ENCODE peak calls at places on chromosomes 12 and 14, in five cellular contexts. One of them, this sample, is unnamed.

GRCh38 chr14:68569546-68569908 is 223.3 kb downstream of the ZFP36L1 start:
- DNase-seq in lung: no peak
- DNase-seq in fibroblast of lung: no peak
- DNase-seq in brain microvascular endothelial cell: no peak
- DNase-seq in aorta: no peak
- DNase-seq in this sample: no peak

GRCh38 chr12:118166946-118167345 is 31.0 kb downstream of the PEBP1 start:
- DNase-seq in lung: no peak
- DNase-seq in fibroblast of lung: no peak
- DNase-seq in brain microvascular endothelial cell: no peak
- DNase-seq in aorta: no peak
- DNase-seq in this sample: no peak

GRCh38 chr14:31326111-31326510 is 94.2 kb downstream of the HEATR5A start:
- DNase-seq in lung: no peak
- DNase-seq in fibroblast of lung: peak
- DNase-seq in brain microvascular endothelial cell: peak
- DNase-seq in aorta: no peak
- DNase-seq in this sample: no peak

GRCh38 chr12:80837342-80837978 is 100.3 kb downstream of the LIN7A start:
- DNase-seq in lung: no peak
- DNase-seq in fibroblast of lung: peak
- DNase-seq in brain microvascular endothelial cell: peak
- DNase-seq in aorta: no peak
- DNase-seq in this sample: no peak

GRCh38 chr12:111089616-111090015 is 169.2 kb upstream of the MYL2 start:
- DNase-seq in lung: no peak
- DNase-seq in fibroblast of lung: no peak
- DNase-seq in brain microvascular endothelial cell: no peak
- DNase-seq in aorta: no peak
- DNase-seq in this sample: no peak

GRCh38 chr12:8508912-8509841 is 4.1 kb upstream of the CLEC4D start:
- DNase-seq in lung: no peak
- DNase-seq in fibroblast of lung: no peak
- DNase-seq in brain microvascular endothelial cell: no peak
- DNase-seq in aorta: no peak
- DNase-seq in this sample: no peak

GRCh38 chr12:108611884-108612415 is 14.1 kb upstream of the TMEM119 start:
- DNase-seq in lung: no peak
- DNase-seq in fibroblast of lung: peak
- DNase-seq in brain microvascular endothelial cell: peak
- DNase-seq in aorta: no peak
- DNase-seq in this sample: no peak

GRCh38 chr14:91310620-91311283 is 66.2 kb upstream of the GPR68 start:
- DNase-seq in lung: no peak
- DNase-seq in fibroblast of lung: no peak
- DNase-seq in brain microvascular endothelial cell: no peak
- DNase-seq in aorta: no peak
- DNase-seq in this sample: no peak

GRCh38 chr12:113161415-113162016 is 12.0 kb downstream of the CFAP73 start:
- DNase-seq in lung: no peak
- DNase-seq in fibroblast of lung: peak
- DNase-seq in brain microvascular endothelial cell: no peak
- DNase-seq in aorta: no peak
- DNase-seq in this sample: no peak

GRCh38 chr12:119994892-119995658 is 6.0 kb downstream of the BICDL1 start:
- DNase-seq in lung: no peak
- DNase-seq in fibroblast of lung: no peak
- DNase-seq in brain microvascular endothelial cell: no peak
- DNase-seq in aorta: no peak
- DNase-seq in this sample: no peak

GRCh38 chr12:113990548-113991223 is 24.6 kb upstream of the RBM19 start:
- DNase-seq in lung: no peak
- DNase-seq in fibroblast of lung: no peak
- DNase-seq in brain microvascular endothelial cell: no peak
- DNase-seq in aorta: no peak
- DNase-seq in this sample: no peak

GRCh38 chr14:99879401-99880295 is 86.4 kb downstream of the EML1 start:
- DNase-seq in lung: no peak
- DNase-seq in fibroblast of lung: peak
- DNase-seq in brain microvascular endothelial cell: no peak
- DNase-seq in aorta: no peak
- DNase-seq in this sample: no peak

GRCh38 chr12:58803893-58804292 is 116.4 kb downstream of the LRIG3 start:
- DNase-seq in lung: no peak
- DNase-seq in fibroblast of lung: peak
- DNase-seq in brain microvascular endothelial cell: peak
- DNase-seq in aorta: no peak
- DNase-seq in this sample: no peak

GRCh38 chr12:123120452-123121166 is 30.3 kb downstream of the PITPNM2 start:
- DNase-seq in lung: no peak
- DNase-seq in fibroblast of lung: no peak
- DNase-seq in brain microvascular endothelial cell: no peak
- DNase-seq in aorta: no peak
- DNase-seq in this sample: no peak

GRCh38 chr12:41361791-41362190 is 173.7 kb downstream of the PDZRN4 start:
- DNase-seq in lung: no peak
- DNase-seq in fibroblast of lung: no peak
- DNase-seq in brain microvascular endothelial cell: no peak
- DNase-seq in aorta: no peak
- DNase-seq in this sample: no peak

GRCh38 chr12:48940181-48940580 is 14.9 kb upstream of the FKBP11 start:
- DNase-seq in lung: no peak
- DNase-seq in fibroblast of lung: peak
- DNase-seq in brain microvascular endothelial cell: no peak
- DNase-seq in aorta: peak
- DNase-seq in this sample: no peak

GRCh38 chr14:42140831-42141279 is 534.2 kb downstream of the LRFN5 start:
- DNase-seq in lung: no peak
- DNase-seq in fibroblast of lung: peak
- DNase-seq in brain microvascular endothelial cell: peak
- DNase-seq in aorta: no peak
- DNase-seq in this sample: no peak

GRCh38 chr12:19846561-19846960 is 407.3 kb downstream of the AEBP2 start:
- DNase-seq in lung: no peak
- DNase-seq in fibroblast of lung: peak
- DNase-seq in brain microvascular endothelial cell: peak
- DNase-seq in aorta: no peak
- DNase-seq in this sample: no peak

GRCh38 chr12:1162083-1162760 is 171.2 kb downstream of the ERC1 start:
- DNase-seq in lung: no peak
- DNase-seq in fibroblast of lung: no peak
- DNase-seq in brain microvascular endothelial cell: no peak
- DNase-seq in aorta: no peak
- DNase-seq in this sample: no peak

GRCh38 chr14:102590667-102591099 is 1.8 kb upstream of the RCOR1 start:
- DNase-seq in lung: peak
- DNase-seq in fibroblast of lung: peak
- DNase-seq in brain microvascular endothelial cell: no peak
- DNase-seq in aorta: peak
- DNase-seq in this sample: no peak

GRCh38 chr12:466762-467161 is 7.0 kb downstream of the B4GALNT3 start:
- DNase-seq in lung: no peak
- DNase-seq in fibroblast of lung: no peak
- DNase-seq in brain microvascular endothelial cell: no peak
- DNase-seq in aorta: no peak
- DNase-seq in this sample: no peak

GRCh38 chr14:92516966-92517350 is 3.4 kb downstream of the RIN3 start:
- DNase-seq in lung: no peak
- DNase-seq in fibroblast of lung: no peak
- DNase-seq in brain microvascular endothelial cell: no peak
- DNase-seq in aorta: peak
- DNase-seq in this sample: no peak

GRCh38 chr12:70774055-70774454 is 136.8 kb upstream of the PTPRB start:
- DNase-seq in lung: no peak
- DNase-seq in fibroblast of lung: peak
- DNase-seq in brain microvascular endothelial cell: peak
- DNase-seq in aorta: no peak
- DNase-seq in this sample: no peak

GRCh38 chr14:103141117-103141796 is 18.0 kb downstream of the TNFAIP2 start:
- DNase-seq in lung: peak
- DNase-seq in fibroblast of lung: peak
- DNase-seq in brain microvascular endothelial cell: no peak
- DNase-seq in aorta: peak
- DNase-seq in this sample: no peak

GRCh38 chr14:57392830-57393229 is 2.4 kb downstream of the NAA30 start:
- DNase-seq in lung: no peak
- DNase-seq in fibroblast of lung: no peak
- DNase-seq in brain microvascular endothelial cell: no peak
- DNase-seq in aorta: no peak
- DNase-seq in this sample: no peak

GRCh38 chr12:92570056-92570753 is 132.6 kb upstream of the PLEKHG7 start:
- DNase-seq in lung: peak
- DNase-seq in fibroblast of lung: peak
- DNase-seq in brain microvascular endothelial cell: peak
- DNase-seq in aorta: no peak
- DNase-seq in this sample: no peak

GRCh38 chr12:46160081-46160980 is 108.5 kb downstream of the SLC38A1 start:
- DNase-seq in lung: no peak
- DNase-seq in fibroblast of lung: peak
- DNase-seq in brain microvascular endothelial cell: no peak
- DNase-seq in aorta: peak
- DNase-seq in this sample: no peak

GRCh38 chr14:62673014-62673727 is 372.1 kb downstream of the KCNH5 start:
- DNase-seq in lung: no peak
- DNase-seq in fibroblast of lung: no peak
- DNase-seq in brain microvascular endothelial cell: no peak
- DNase-seq in aorta: no peak
- DNase-seq in this sample: no peak

DNA sequence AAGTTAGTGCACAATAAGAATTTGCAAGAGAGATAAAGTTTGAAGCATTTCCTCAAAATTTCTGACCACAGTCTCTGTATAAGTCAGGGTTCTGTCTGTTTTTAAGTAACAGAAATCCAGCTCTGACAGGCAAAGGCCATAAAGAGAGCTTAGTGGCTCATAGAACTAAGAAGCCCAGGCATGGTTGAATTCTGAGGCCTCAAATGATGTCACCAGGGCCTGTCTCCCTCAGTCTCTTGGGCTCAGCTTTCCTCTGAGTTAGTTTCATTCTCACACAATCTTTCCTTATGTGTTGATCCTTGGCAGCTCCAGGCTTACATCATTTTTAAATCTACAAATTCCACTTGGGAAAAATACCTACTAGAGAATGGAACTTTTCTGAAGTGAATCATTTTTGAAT is 173.4 kb upstream of the ATP2B1 start:
- DNase-seq in lung: no peak
- DNase-seq in fibroblast of lung: peak
- DNase-seq in brain microvascular endothelial cell: peak
- DNase-seq in aorta: no peak
- DNase-seq in this sample: no peak
- H3K4me3 ChIP-seq in lung: no peak
- H3K4me3 ChIP-seq in fibroblast of lung: no peak
- H3K4me3 ChIP-seq in brain microvascular endothelial cell: no peak
- H3K4me3 ChIP-seq in aorta: no peak
- H3K4me3 ChIP-seq in this sample: no peak

GRCh38 chr12:52496054-52496453 is 3.0 kb upstream of the KRT6A start:
- DNase-seq in lung: no peak
- DNase-seq in fibroblast of lung: no peak
- DNase-seq in brain microvascular endothelial cell: no peak
- DNase-seq in aorta: no peak
- DNase-seq in this sample: no peak
- H3K4me3 ChIP-seq in lung: no peak
- H3K4me3 ChIP-seq in fibroblast of lung: no peak
- H3K4me3 ChIP-seq in brain microvascular endothelial cell: no peak
- H3K4me3 ChIP-seq in aorta: no peak
- H3K4me3 ChIP-seq in this sample: no peak

GRCh38 chr14:74949211-74949610 is 6.2 kb downstream of the PGF start:
- DNase-seq in lung: no peak
- DNase-seq in fibroblast of lung: no peak
- DNase-seq in brain microvascular endothelial cell: no peak
- DNase-seq in aorta: no peak
- DNase-seq in this sample: no peak
- H3K4me3 ChIP-seq in lung: no peak
- H3K4me3 ChIP-seq in fibroblast of lung: no peak
- H3K4me3 ChIP-seq in brain microvascular endothelial cell: no peak
- H3K4me3 ChIP-seq in aorta: no peak
- H3K4me3 ChIP-seq in this sample: no peak

GRCh38 chr12:95201056-95201670 is 16.1 kb downstream of the FGD6 start:
- DNase-seq in lung: no peak
- DNase-seq in fibroblast of lung: peak
- DNase-seq in brain microvascular endothelial cell: peak
- DNase-seq in aorta: no peak
- DNase-seq in this sample: no peak
- H3K4me3 ChIP-seq in lung: no peak
- H3K4me3 ChIP-seq in fibroblast of lung: no peak
- H3K4me3 ChIP-seq in brain microvascular endothelial cell: no peak
- H3K4me3 ChIP-seq in aorta: no peak
- H3K4me3 ChIP-seq in this sample: no peak

DNA sequence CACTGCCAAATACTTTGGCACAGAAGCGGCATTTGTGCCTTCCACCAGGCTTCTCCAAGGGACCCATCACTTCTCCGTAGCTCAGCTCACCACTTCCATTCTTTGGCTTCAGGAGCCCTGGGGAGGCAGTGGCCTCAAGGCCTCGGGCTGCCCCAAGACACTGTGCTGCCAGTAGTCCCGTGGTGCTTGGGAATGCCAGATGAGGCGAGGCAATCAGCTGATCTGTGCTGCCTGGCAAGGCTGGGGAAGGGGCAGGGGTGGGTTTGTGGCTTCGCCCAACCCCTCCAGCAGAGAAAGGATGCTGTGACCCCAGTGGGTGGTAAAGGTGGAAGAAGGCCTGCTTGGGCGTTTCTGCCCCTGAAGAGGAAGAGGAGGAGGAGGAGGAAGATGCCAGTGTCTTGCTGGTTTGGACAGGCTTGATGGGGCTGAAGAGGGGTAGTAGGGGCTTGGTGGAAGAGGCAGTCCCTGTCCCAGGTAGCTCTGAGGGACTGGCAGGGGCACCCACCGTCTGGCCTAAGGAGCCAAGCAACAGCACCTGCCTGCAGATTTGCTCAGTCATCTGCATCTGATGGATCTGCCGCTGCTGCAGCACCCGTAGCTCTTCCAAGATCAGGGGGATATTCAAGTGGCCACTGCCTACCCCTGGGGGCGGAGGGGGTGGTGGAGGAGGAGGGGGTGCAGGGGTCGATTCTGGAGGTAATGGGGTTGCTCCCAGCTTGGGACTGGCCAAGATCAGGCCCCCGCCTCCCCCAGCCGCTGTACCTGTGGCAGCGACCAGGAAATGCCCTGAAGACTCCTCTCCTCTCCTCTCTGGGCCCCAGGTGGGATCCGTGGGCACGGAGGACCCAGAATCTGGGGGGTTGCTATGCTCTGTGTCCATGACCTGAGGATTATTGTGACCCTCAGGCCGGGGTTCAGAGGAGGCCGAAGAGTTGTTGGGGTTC is 1.3 kb downstream of the SALL2 start:
- DNase-seq in lung: no peak
- DNase-seq in fibroblast of lung: no peak
- DNase-seq in brain microvascular endothelial cell: no peak
- DNase-seq in aorta: no peak
- DNase-seq in this sample: no peak
- H3K4me3 ChIP-seq in lung: no peak
- H3K4me3 ChIP-seq in fibroblast of lung: peak
- H3K4me3 ChIP-seq in brain microvascular endothelial cell: peak
- H3K4me3 ChIP-seq in aorta: no peak
- H3K4me3 ChIP-seq in this sample: peak